ENCODE peak calls at places on chromosomes 13 and 19, in four cellular contexts. Y, N, F and J are unnamed samples.

GRCh38 chr19:51689751-51690358 is 3.3 kb upstream of the SPACA6 start:
- DNase-seq in Y (peak), N (no peak), F (no peak), J (no peak)

GRCh38 chr19:48152552-48152951 is 17.6 kb downstream of the LIG1 start:
- DNase-seq in Y (peak), N (peak), F (peak), J (peak)

GRCh38 chr19:5046339-5047039 is 77.6 kb downstream of the KDM4B start:
- DNase-seq in Y (no peak), N (no peak), F (peak), J (peak)

GRCh38 chr19:28627669-28628068 is 585.3 kb downstream of the UQCRFS1 start:
- DNase-seq in Y (no peak), N (no peak), F (no peak), J (no peak)

GRCh38 chr13:104105418-104106355 is 1039.5 kb upstream of the SLC10A2 start:
- DNase-seq in Y (no peak), N (no peak), F (no peak), J (peak)

GRCh38 chr13:106100261-106100919 is 435.1 kb downstream of the EFNB2 start:
- DNase-seq in Y (no peak), N (no peak), F (no peak), J (no peak)

GRCh38 chr19:54451997-54452396 is 3.0 kb downstream of the LENG8 start:
- DNase-seq in Y (no peak), N (no peak), F (no peak), J (no peak)

GRCh38 chr13:59842507-59842906 is 321.2 kb downstream of the DIAPH3 start:
- DNase-seq in Y (no peak), N (no peak), F (no peak), J (no peak)

GRCh38 chr19:31897292-31897691 is 448.1 kb upstream of the ZNF507 start:
- DNase-seq in Y (no peak), N (no peak), F (no peak), J (peak)

GRCh38 chr19:47663911-47664771 is 49.1 kb upstream of the EHD2 start:
- DNase-seq in Y (peak), N (no peak), F (no peak), J (peak)

GRCh38 chr19:4985551-4985991 is 16.7 kb downstream of the KDM4B start:
- DNase-seq in Y (no peak), N (no peak), F (no peak), J (no peak)